ENCODE peak calls at places on chromosomes 16 and 17, in six cellular contexts. W, O, H, P, T and Y are unnamed samples.

GRCh38 chr17:69729937-69730336 is 315.4 kb downstream of the MAP2K6 start:
- DNase-seq in W (no peak), O (no peak), H (no peak), P (no peak), T (peak), Y (no peak)

GRCh38 chr17:45299311-45299710 is 17.5 kb downstream of the MAP3K14 start:
- DNase-seq in W (no peak), O (no peak), H (peak), P (no peak), T (no peak), Y (no peak)

GRCh38 chr16:80164881-80165280 is 375.9 kb upstream of the DYNLRB2 start:
- DNase-seq in W (no peak), O (no peak), H (no peak), P (no peak), T (no peak), Y (no peak)

GRCh38 chr16:56658476-56658875 is 717 bp downstream of the MT1F start:
- DNase-seq in W (no peak), O (no peak), H (no peak), P (no peak), T (no peak), Y (no peak)

GRCh38 chr16:16102738-16103137 is 120.6 kb downstream of the ABCC6 start:
- DNase-seq in W (no peak), O (no peak), H (no peak), P (no peak), T (no peak), Y (no peak)

GRCh38 chr17:8004899-8005298 is 2.5 kb downstream of the GUCY2D start:
- DNase-seq in W (peak), O (no peak), H (no peak), P (no peak), T (peak), Y (no peak)

GRCh38 chr16:728131-728889 is 1.4 kb downstream of the HAGHL start:
- DNase-seq in W (peak), O (no peak), H (peak), P (peak), T (peak), Y (peak)

GRCh38 chr17:80212962-80213650 is 7.0 kb downstream of the SGSH start:
- DNase-seq in W (no peak), O (no peak), H (no peak), P (no peak), T (no peak), Y (no peak)

GRCh38 chr17:44012391-44012790 is 2.4 kb downstream of the TMEM101 start:
- DNase-seq in W (no peak), O (no peak), H (no peak), P (no peak), T (no peak), Y (no peak)

GRCh38 chr17:55693244-55694216 is 29.1 kb downstream of the TMEM100 start:
- DNase-seq in W (no peak), O (peak), H (no peak), P (no peak), T (peak), Y (no peak)

GRCh38 chr17:62804822-62805221 is 3.3 kb downstream of the MARCHF10 start:
- DNase-seq in W (no peak), O (no peak), H (no peak), P (peak), T (peak), Y (no peak)

GRCh38 chr17:63973930-63974593 is 1.3 kb upstream of the SCN4A start:
- DNase-seq in W (no peak), O (no peak), H (no peak), P (peak), T (peak), Y (no peak)

GRCh38 chr16:56631832-56632159 is 663 bp upstream of the MT1M start:
- DNase-seq in W (no peak), O (no peak), H (no peak), P (no peak), T (no peak), Y (no peak)

GRCh38 chr16:10828851-10829331 is 10.3 kb upstream of the TVP23A start:
- DNase-seq in W (peak), O (peak), H (no peak), P (peak), T (peak), Y (peak)

GRCh38 chr16:65917466-65917865 is 449.0 kb upstream of the CDH5 start:
- DNase-seq in W (no peak), O (no peak), H (no peak), P (no peak), T (no peak), Y (no peak)

GRCh38 chr16:78950768-78951167 is 649.8 kb downstream of the MAF start:
- DNase-seq in W (no peak), O (no peak), H (no peak), P (no peak), T (no peak), Y (no peak)

GRCh38 chr16:3282103-3282746 is 1.1 kb upstream of the ZNF263 start:
- DNase-seq in W (no peak), O (no peak), H (no peak), P (peak), T (no peak), Y (no peak)

GRCh38 chr16:11361751-11362742 is 16.8 kb downstream of the RMI2 start:
- DNase-seq in W (no peak), O (no peak), H (peak), P (no peak), T (no peak), Y (no peak)

GRCh38 chr17:28916302-28916934 is 13.5 kb upstream of the DHRS13 start:
- DNase-seq in W (peak), O (no peak), H (peak), P (peak), T (peak), Y (no peak)

GRCh38 chr17:62093188-62094155 is 28.4 kb upstream of the MED13 start:
- DNase-seq in W (peak), O (no peak), H (no peak), P (no peak), T (peak), Y (no peak)

GRCh38 chr16:3591436-3591803 is 14.2 kb upstream of the NLRC3 start:
- DNase-seq in W (no peak), O (no peak), H (no peak), P (no peak), T (no peak), Y (no peak)

GRCh38 chr17:15741624-15742023 is 9.5 kb downstream of the TBC1D26 start:
- DNase-seq in W (no peak), O (no peak), H (no peak), P (no peak), T (no peak), Y (no peak)

GRCh38 chr16:79756571-79756970 is 156.0 kb upstream of the MAF start:
- DNase-seq in W (no peak), O (no peak), H (no peak), P (no peak), T (peak), Y (no peak)

GRCh38 chr16:53999841-54000240 is 286.7 kb downstream of the IRX3 start:
- DNase-seq in W (peak), O (no peak), H (no peak), P (no peak), T (peak), Y (no peak)

GRCh38 chr17:21090889-21091618 is 35.7 kb upstream of the DHRS7B start:
- DNase-seq in W (peak), O (no peak), H (no peak), P (no peak), T (no peak), Y (no peak)

DNA sequence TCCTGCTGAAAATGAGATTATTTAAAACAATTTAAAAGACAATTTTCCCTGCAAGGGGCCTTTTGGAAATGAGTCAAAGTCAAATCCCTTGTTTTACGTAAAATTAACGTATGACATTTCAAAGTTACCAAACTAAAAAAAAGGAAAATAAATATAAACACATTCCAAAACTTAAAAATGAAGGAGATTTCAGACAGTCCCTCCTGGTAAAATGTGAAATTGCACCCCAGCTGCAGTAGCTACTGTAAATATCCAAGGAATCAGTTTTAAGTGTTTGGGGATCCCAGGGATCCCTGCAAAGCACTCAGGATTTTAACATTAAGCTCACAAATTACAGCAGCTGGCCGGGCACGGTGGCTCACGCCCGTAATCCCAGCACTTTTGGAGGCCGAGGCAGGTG is 63.3 kb downstream of the NXN start:
- DNase-seq in W (no peak), O (no peak), H (no peak), P (no peak), T (no peak), Y (no peak)
- TF ChIP-seq CTCF in W (no peak), O (no peak), H (no peak), P (no peak), T (no peak), Y (no peak)

GRCh38 chr17:2421315-2422147 is 20.7 kb upstream of the MNT start:
- DNase-seq in W (no peak), O (no peak), H (peak), P (no peak), T (no peak), Y (no peak)
- TF ChIP-seq CTCF in W (no peak), O (no peak), H (peak), P (no peak), T (peak), Y (no peak)

DNA sequence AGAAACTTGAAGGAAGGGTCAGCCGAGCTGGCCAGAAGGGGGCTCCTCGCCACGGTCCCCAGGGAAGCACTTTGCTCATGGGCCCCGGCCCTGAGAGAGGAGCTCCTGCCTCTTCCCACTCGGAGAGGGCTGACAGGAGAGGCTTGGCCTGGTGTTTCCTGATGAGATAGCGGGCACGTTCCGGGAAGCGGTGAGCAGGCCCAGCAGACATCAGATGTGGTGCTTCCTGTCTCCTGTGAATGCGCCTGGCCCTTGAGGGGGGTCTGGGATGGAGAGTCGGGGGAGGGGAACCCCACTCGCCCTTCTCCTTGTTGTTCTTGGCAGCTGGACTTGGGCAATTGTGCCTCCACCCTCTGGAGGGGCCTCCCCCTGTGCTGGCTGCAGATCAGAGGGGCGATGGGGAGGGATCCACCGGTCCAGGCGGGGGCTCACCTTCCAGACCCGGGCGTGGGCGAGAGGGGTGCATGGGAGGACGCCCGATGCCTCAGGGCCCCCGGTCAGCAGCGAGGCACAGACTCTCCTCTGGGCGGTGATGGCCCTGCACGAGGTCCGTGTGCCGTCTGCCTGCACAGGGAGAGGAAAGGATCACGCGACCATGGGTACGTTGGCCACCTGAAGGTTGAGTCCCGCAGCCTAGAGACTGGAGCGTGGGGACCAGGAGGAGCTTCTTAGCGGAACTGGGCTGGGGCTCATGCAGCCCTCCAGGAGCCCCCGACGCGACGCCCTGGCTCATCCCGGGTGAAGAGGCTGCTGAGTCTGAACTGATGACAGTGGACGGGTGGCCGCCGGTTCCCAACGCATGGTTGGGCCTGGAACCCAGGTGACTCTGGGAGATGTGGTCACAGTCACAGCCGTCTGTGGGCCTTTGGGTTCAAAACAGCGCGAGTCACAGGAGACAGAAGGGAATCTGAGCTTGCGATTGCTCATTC is 25.4 kb downstream of the METRNL start:
- DNase-seq in W (no peak), O (no peak), H (no peak), P (no peak), T (no peak), Y (no peak)
- TF ChIP-seq CTCF in W (no peak), O (no peak), H (no peak), P (no peak), T (no peak), Y (no peak)

GRCh38 chr17:72056727-72057290 is 64.0 kb upstream of the SOX9 start:
- DNase-seq in W (no peak), O (no peak), H (no peak), P (no peak), T (no peak), Y (no peak)

GRCh38 chr17:72056155-72056554 is 64.7 kb upstream of the SOX9 start:
- DNase-seq in W (no peak), O (no peak), H (no peak), P (no peak), T (no peak), Y (no peak)

GRCh38 chr17:72063756-72064461 is 56.9 kb upstream of the SOX9 start:
- DNase-seq in W (no peak), O (no peak), H (no peak), P (no peak), T (peak), Y (no peak)

GRCh38 chr17:72063262-72063661 is 57.6 kb upstream of the SOX9 start:
- DNase-seq in W (no peak), O (no peak), H (no peak), P (peak), T (no peak), Y (no peak)

DNA sequence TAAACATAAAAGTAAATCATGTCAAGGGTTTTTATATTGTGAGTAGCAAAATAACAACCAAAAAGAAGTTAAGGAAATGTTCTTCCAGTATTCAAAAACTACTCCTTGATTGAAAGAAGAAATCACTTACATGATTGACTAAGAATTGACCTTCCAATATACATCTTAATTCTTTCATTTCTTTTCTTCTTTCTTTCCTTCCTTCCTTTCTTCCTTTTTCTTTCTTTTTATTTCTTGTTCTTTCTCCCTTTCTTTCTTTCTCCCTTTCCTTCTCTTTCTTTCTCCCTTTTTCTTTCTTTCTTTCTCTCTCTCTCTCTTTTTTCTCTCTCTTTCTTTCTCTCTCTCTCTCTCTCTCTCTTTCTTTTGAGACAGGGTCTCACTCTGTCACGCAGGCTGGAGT is 60.7 kb upstream of the SOX9 start:
- DNase-seq in W (no peak), O (no peak), H (no peak), P (no peak), T (no peak), Y (no peak)
- TF ChIP-seq CTCF in W (no peak), O (no peak), H (no peak), P (no peak), T (no peak), Y (no peak)

DNA sequence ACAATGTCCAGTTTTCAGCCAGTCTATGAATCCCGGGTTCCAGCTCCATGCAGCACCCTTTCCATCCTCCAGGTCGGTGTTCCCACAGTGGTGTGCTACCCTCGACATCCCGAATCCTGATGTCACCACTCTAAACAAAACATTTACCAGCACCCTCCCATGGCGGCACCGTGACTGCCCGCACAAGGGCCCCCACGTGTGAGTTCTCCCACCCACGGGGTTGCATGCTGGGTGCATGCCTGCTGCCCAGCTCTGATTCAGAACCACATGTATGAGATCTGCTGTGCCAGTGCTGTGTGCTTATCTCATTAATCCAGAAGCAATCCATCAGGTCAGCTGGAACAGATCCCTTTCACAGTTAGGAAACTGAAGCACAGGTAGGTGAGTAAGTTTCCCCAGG is 57.4 kb downstream of the C16orf78 start:
- DNase-seq in W (no peak), O (no peak), H (no peak), P (no peak), T (no peak), Y (no peak)
- TF ChIP-seq CTCF in W (no peak), O (no peak), H (no peak), P (no peak), T (no peak), Y (no peak)

DNA sequence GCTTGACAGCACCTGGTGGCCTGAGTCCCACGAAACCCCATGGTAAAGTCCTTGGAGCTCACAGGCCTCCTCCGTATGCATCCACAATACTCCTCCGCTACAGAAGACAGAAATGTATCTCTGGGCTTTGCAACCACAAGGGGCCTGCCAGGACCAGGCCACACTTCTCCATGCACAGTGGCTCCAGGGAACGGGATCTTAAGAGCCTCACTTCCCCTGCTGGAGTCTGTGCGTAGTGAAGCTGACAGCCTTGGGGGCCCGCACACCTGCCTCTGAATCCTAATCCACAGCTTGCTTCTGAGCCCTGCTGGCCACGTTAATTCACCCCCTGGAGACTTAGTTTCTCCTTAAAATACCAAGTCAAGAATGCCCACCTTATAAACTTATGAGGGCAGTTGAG is 125.7 kb downstream of the COPRS start:
- DNase-seq in W (no peak), O (no peak), H (no peak), P (no peak), T (no peak), Y (peak)
- TF ChIP-seq CTCF in W (no peak), O (no peak), H (no peak), P (no peak), T (no peak), Y (no peak)

GRCh38 chr16:62545039-62545438 is 508.8 kb upstream of the CDH8 start:
- DNase-seq in W (no peak), O (no peak), H (no peak), P (no peak), T (no peak), Y (no peak)
- TF ChIP-seq CTCF in W (no peak), O (no peak), H (no peak), P (no peak), T (no peak), Y (no peak)

DNA sequence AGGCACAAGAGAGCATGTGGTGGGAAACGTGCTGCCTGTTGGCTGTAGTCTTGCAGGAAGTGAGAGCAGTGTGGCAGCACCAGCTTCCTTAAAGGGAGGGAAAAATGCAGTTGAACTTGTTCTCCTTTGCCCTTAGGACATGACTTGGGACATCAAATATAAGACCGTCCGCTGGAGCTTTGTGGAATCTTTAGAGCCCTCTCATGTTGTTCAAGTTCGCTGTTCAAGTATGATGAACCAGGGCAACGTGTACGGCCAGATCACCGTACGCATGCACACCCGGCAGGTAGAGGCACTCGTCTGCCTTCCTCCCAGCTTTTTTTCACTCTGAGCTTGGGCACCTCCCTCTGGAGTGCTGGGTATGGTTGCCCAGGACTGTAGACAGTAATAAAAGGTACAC is 23.3 kb downstream of the GPR179 start:
- DNase-seq in W (no peak), O (no peak), H (no peak), P (peak), T (peak), Y (no peak)
- TF ChIP-seq CTCF in W (no peak), O (no peak), H (no peak), P (no peak), T (peak), Y (no peak)

GRCh38 chr17:77874303-77875050 is 84.0 kb upstream of the TNRC6C start:
- DNase-seq in W (no peak), O (no peak), H (no peak), P (no peak), T (no peak), Y (no peak)

GRCh38 chr17:77872714-77873517 is 85.6 kb upstream of the TNRC6C start:
- DNase-seq in W (no peak), O (no peak), H (no peak), P (no peak), T (no peak), Y (no peak)

GRCh38 chr17:77872199-77872598 is 86.3 kb upstream of the TNRC6C start:
- DNase-seq in W (no peak), O (no peak), H (no peak), P (no peak), T (no peak), Y (no peak)

GRCh38 chr17:77875051-77875780 is 83.3 kb upstream of the TNRC6C start:
- DNase-seq in W (peak), O (no peak), H (no peak), P (no peak), T (no peak), Y (no peak)

GRCh38 chr17:77873518-77874302 is 84.8 kb upstream of the TNRC6C start:
- DNase-seq in W (no peak), O (no peak), H (peak), P (no peak), T (no peak), Y (no peak)
- TF ChIP-seq CTCF in W (no peak), O (no peak), H (no peak), P (no peak), T (no peak), Y (no peak)